ENCODE peak calls at places on chromosomes 1 and 21, in five cellular contexts. T is NCI-H2081; Y is sigmoid colon; I is GM03348; H is activated T-helper 1 cell treated with anti-CD3 and anti-CD28 coated beads, Interleukin-2, amount 50 U/mL, for 16 hours. S is an unnamed sample.

GRCh38 chr21:37423103-37423502 is 56.5 kb downstream of the DYRK1A start:
- DNase-seq in T (no peak), Y (no peak), I (no peak), H (no peak), S (no peak)

GRCh38 chr1:143698016-143698415 is 273.8 kb downstream of the FAM72C start:
- DNase-seq in I (peak), H (no peak), T (no peak), Y (no peak), S (no peak)

GRCh38 chr1:221431968-221432367 is 309.9 kb downstream of the DUSP10 start:
- DNase-seq in Y (no peak), I (no peak), T (no peak), H (no peak), S (no peak)

GRCh38 chr1:182990413-182991144 is 32.6 kb upstream of the LAMC1 start:
- DNase-seq in T (no peak), H (no peak), Y (no peak), I (peak), S (no peak)

GRCh38 chr1:200033511-200034261 is 6.2 kb downstream of the NR5A2 start:
- DNase-seq in Y (no peak), I (no peak), T (no peak), H (no peak), S (no peak)

GRCh38 chr1:27348861-27349783 is 7.3 kb downstream of the SYTL1 start:
- DNase-seq in H (no peak), T (peak), Y (no peak), I (peak), S (no peak)

GRCh38 chr1:160005070-160005469 is 26.7 kb downstream of the PIGM start:
- DNase-seq in I (no peak), T (no peak), H (no peak), Y (no peak), S (no peak)

GRCh38 chr1:234149217-234149616 is 224.0 kb upstream of the COA6 start:
- DNase-seq in Y (no peak), T (no peak), I (peak), H (no peak), S (no peak)

S was measured in SIG-M5.